ENCODE peak calls at places on chromosomes 5 and 9, in ten cellular contexts. Z, H, O, D, B, K, Y, C, F and Q are unnamed samples.

GRCh38 chr9:76709020-76709419 is 55.2 kb upstream of the PCA3 start:
- DNase-seq in F (no peak), B (no peak), D (no peak), Y (no peak), H (no peak), O (no peak), C (no peak), K (no peak), Z (no peak), Q (no peak)

GRCh38 chr5:53253421-53253871 is 143.9 kb upstream of the MOCS2 start:
- DNase-seq in C (no peak), B (no peak), H (no peak), K (no peak), D (no peak), Y (no peak), F (no peak), Z (no peak), O (no peak), Q (peak; percentile 54)

GRCh38 chr9:97470076-97470475 is 31.4 kb upstream of the TMOD1 start:
- DNase-seq in K (peak; percentile 9), D (no peak), C (peak; percentile 10), F (no peak), Y (peak; percentile 13), B (no peak), Z (peak; percentile 3), O (no peak), H (no peak), Q (peak; percentile 16)

GRCh38 chr5:4571248-4571950 is 568.7 kb upstream of the ADAMTS16 start:
- DNase-seq in C (no peak), B (no peak), D (no peak), O (no peak), K (no peak), H (no peak), Y (no peak), F (no peak), Z (no peak), Q (peak; percentile 65)

GRCh38 chr5:57932761-57933160 is 450.1 kb upstream of the ACTBL2 start:
- DNase-seq in O (peak; percentile 46), H (no peak), K (no peak), C (no peak), D (no peak), B (no peak), F (no peak), Z (no peak), Y (no peak), Q (no peak)

GRCh38 chr5:147445951-147446350 is 63.9 kb downstream of the DPYSL3 start:
- DNase-seq in K (no peak), D (no peak), O (no peak), F (no peak), C (no peak), Y (no peak), B (no peak), Z (no peak), H (no peak), Q (no peak)

GRCh38 chr5:20113031-20113685 is 125.2 kb upstream of the CDH18 start:
- DNase-seq in Z (peak; percentile 22), K (no peak), O (no peak), C (no peak), B (no peak), D (no peak), F (no peak), Y (no peak), H (no peak), Q (no peak)

GRCh38 chr9:32723801-32724200 is 59.5 kb upstream of the TMEM215 start:
- DNase-seq in O (no peak), B (no peak), D (no peak), H (no peak), Z (no peak), K (no peak), Y (no peak), C (peak; percentile 68), F (no peak), Q (no peak)

GRCh38 chr5:68652507-68652906 is 437.0 kb downstream of the PIK3R1 start:
- DNase-seq in F (no peak), Y (no peak), D (no peak), C (no peak), Z (no peak), K (no peak), O (peak; percentile 33), B (no peak), H (no peak), Q (no peak)

GRCh38 chr5:111043712-111044506 is 27.6 kb upstream of the TSLP start:
- DNase-seq in D (no peak), K (no peak), F (no peak), H (no peak), Z (no peak), Y (no peak), C (no peak), B (no peak), O (no peak), Q (peak; percentile 24)

GRCh38 chr5:100777680-100778281 is 125.3 kb downstream of the ST8SIA4 start:
- DNase-seq in F (no peak), O (peak; percentile 46), Z (no peak), K (peak; percentile 43), B (no peak), H (no peak), D (no peak), C (no peak), Y (peak; percentile 65), Q (peak; percentile 20)

GRCh38 chr9:90870646-90871326 is 69.2 kb downstream of the SYK start:
- DNase-seq in O (peak; percentile 56), H (peak; percentile 68), C (peak; percentile 63), Z (no peak), K (peak; percentile 62), Y (peak; percentile 69), F (peak; percentile 7), B (no peak), D (peak; percentile 31), Q (peak; percentile 48)

GRCh38 chr5:163963881-163964280 is 458.5 kb downstream of the MAT2B start:
- DNase-seq in D (no peak), Z (no peak), K (no peak), C (no peak), F (no peak), O (no peak), B (no peak), Y (no peak), H (no peak), Q (no peak)